ENCODE peak calls at places on chromosomes 6 and 20, in eight cellular contexts. O is fibroblast of lung, G is psoas muscle, H is BE2C, N is BJ, M is AG09309, A is cardiac fibroblast, T is PC-9. C is an unnamed sample.
A peak's percentile ranks its signal among the peaks of the same experiment; 100 is the strongest.

GRCh38 chr6:157759028-157759427 is 64.0 kb upstream of the SNX9 start:
- DNase-seq in T (no peak), A (no peak), N (no peak), H (no peak), G (no peak), O (no peak), M (no peak), C (no peak)

GRCh38 chr6:127120787-127121636 is 2.5 kb downstream of the RSPO3 start:
- DNase-seq in O (peak; percentile 74), T (peak; percentile 73), N (peak; percentile 10), H (peak; percentile 82), G (peak; percentile 88), M (peak; percentile 32), A (peak; percentile 81), C (peak; percentile 9)

GRCh38 chr20:7760261-7761048 is 179.8 kb downstream of the HAO1 start:
- DNase-seq in H (no peak), G (no peak), N (no peak), O (peak; percentile 83), A (no peak), M (no peak), T (no peak), C (peak; percentile 16)

GRCh38 chr6:126664271-126664670 is 324.4 kb downstream of the CENPW start:
- DNase-seq in O (peak; percentile 25), T (no peak), A (peak; percentile 35), N (no peak), H (no peak), M (no peak), G (no peak), C (no peak)

GRCh38 chr6:154138806-154139205 is 99.8 kb downstream of the OPRM1 start:
- DNase-seq in T (no peak), O (no peak), H (no peak), N (no peak), M (no peak), G (no peak), A (no peak), C (no peak)

GRCh38 chr6:110814488-110815259 is 595 bp downstream of the CDK19 start:
- DNase-seq in O (peak; percentile 55), T (peak; percentile 40), N (no peak), A (peak; percentile 53), H (peak; percentile 68), G (peak; percentile 80), M (no peak), C (no peak)

GRCh38 chr20:62245911-62246280 is 7.6 kb downstream of the OSBPL2 start:
- DNase-seq in A (no peak), T (no peak), O (no peak), H (no peak), M (no peak), G (no peak), N (no peak), C (no peak)

GRCh38 chr6:45657243-45657642 is 279.5 kb upstream of the SUPT3H start:
- DNase-seq in H (no peak), G (no peak), A (no peak), O (peak; percentile 82), N (peak; percentile 39), M (no peak), T (no peak), C (no peak)

GRCh38 chr20:24870876-24871275 is 78.2 kb upstream of the CST7 start:
- DNase-seq in N (no peak), A (no peak), O (no peak), G (no peak), T (no peak), H (peak; percentile 37), M (no peak), C (no peak)

GRCh38 chr20:56522311-56522710 is 2.2 kb upstream of the FAM209A start:
- DNase-seq in H (no peak), O (no peak), M (no peak), A (no peak), T (no peak), N (no peak), G (no peak), C (no peak)

GRCh38 chr6:73695619-73696421 is at the start of gene CD109:
- DNase-seq in N (no peak), T (peak; percentile 70), M (peak; percentile 58), O (peak; percentile 88), H (peak; percentile 30), G (peak; percentile 61), A (peak; percentile 83), C (peak; percentile 14)

GRCh38 chr6:141248056-141248799 is 884.5 kb upstream of the GJE1 start:
- DNase-seq in N (no peak), A (no peak), O (no peak), G (no peak), M (no peak), T (no peak), H (no peak), C (no peak)

GRCh38 chr6:144731229-144731628 is 446.1 kb downstream of the UTRN start:
- DNase-seq in G (no peak), O (no peak), N (no peak), M (no peak), H (no peak), A (no peak), T (no peak), C (no peak)

GRCh38 chr20:18224968-18225568 is 63.3 kb upstream of the ZNF133 start:
- DNase-seq in M (peak; percentile 1), N (peak; percentile 2), G (peak; percentile 68), A (peak; percentile 76), T (peak; percentile 77), O (peak; percentile 59), H (peak; percentile 52), C (no peak)

GRCh38 chr6:166330612-166331011 is 11.7 kb downstream of the SFT2D1 start:
- DNase-seq in O (peak; percentile 26), M (no peak), A (peak; percentile 58), H (peak; percentile 89), T (no peak), G (peak; percentile 68), N (no peak), C (no peak)

DNA sequence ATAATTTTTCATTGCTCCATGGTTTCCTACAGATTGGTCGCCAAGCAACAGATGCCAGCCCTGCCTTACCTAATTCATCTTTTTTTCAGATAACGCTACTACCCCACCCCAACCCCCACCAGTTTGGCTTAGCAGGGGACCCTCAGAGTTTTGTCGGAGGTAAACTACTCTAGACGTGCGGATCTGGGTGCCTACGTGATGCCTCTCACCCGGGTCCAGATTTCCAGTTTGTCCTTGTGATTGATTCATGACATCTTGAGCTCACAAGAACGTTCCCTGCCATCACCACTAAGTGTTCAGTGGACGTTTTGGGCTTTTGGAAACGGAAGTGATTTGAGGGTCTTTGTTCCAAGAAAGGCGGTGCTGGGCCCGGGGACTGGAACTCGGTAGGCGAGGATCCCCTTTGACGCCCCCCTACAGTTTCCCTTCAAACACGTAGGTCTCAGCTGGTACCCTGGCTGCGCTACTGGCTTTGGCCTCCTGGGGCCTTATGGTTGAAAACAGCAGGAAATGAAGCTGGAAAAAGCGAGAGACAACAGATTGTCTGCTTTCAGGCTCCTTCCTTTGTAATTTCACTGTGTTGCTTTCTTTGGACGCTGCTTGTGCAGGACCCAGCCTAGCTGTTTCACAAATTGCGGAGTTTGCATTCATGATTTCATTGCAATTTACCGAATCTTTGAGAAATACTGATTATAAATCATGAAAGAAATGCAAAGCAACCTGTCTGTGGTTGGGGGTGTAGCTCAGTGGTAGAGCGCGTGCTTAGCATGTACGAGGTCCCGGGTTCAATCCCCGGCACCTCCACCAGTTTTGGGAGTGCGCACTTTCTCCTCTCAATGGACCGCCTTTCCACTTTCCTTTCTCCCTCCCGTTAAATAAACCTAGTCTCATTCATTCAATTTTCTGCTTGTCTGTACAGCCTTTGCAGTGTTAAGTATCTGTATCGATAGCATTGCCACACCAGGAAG is 81.0 kb downstream of the GPX5 start:
- DNase-seq in H (peak; percentile 90), O (peak; percentile 80), G (no peak), A (peak; percentile 68), M (no peak), N (no peak), T (peak; percentile 62), C (no peak)
- TF ChIP-seq CTCF in H (peak; percentile 57), O (peak; percentile 55), G (no peak), A (peak; percentile 55), M (peak; percentile 46), N (peak; percentile 47), T (peak; percentile 68), C (peak; percentile 40)

GRCh38 chr6:136548582-136549330 is 1.5 kb downstream of the MAP7 start:
- DNase-seq in H (no peak), M (no peak), A (no peak), T (no peak), G (no peak), N (no peak), O (no peak), C (no peak)
- H3K4me3 ChIP-seq in H (peak overlapping the region; percentile 76), M (no peak overlapping the region), A (no peak overlapping the region), T (peak overlapping the region; percentile 85), G (no peak overlapping the region), N (no peak overlapping the region), O (no peak overlapping the region), C (no peak overlapping the region)

GRCh38 chr20:35506872-35507638 is 22.4 kb downstream of the C20orf173 start:
- DNase-seq in O (peak; percentile 44), H (no peak), T (peak; percentile 9), M (no peak), A (no peak), N (peak; percentile 9), G (peak; percentile 22), C (no peak)

GRCh38 chr20:35514371-35514960 is 15.0 kb downstream of the C20orf173 start:
- DNase-seq in A (no peak), T (no peak), H (no peak), G (no peak), O (no peak), M (no peak), N (no peak), C (no peak)

GRCh38 chr20:35508493-35509218 is 20.8 kb downstream of the C20orf173 start:
- DNase-seq in H (no peak), N (no peak), T (no peak), G (peak; percentile 31), M (no peak), O (no peak), A (no peak), C (no peak)

GRCh38 chr20:35511814-35512420 is 17.5 kb downstream of the C20orf173 start:
- DNase-seq in T (peak; percentile 56), O (peak; percentile 45), N (no peak), M (no peak), G (peak; percentile 14), H (peak; percentile 40), A (peak; percentile 69), C (no peak)

DNA sequence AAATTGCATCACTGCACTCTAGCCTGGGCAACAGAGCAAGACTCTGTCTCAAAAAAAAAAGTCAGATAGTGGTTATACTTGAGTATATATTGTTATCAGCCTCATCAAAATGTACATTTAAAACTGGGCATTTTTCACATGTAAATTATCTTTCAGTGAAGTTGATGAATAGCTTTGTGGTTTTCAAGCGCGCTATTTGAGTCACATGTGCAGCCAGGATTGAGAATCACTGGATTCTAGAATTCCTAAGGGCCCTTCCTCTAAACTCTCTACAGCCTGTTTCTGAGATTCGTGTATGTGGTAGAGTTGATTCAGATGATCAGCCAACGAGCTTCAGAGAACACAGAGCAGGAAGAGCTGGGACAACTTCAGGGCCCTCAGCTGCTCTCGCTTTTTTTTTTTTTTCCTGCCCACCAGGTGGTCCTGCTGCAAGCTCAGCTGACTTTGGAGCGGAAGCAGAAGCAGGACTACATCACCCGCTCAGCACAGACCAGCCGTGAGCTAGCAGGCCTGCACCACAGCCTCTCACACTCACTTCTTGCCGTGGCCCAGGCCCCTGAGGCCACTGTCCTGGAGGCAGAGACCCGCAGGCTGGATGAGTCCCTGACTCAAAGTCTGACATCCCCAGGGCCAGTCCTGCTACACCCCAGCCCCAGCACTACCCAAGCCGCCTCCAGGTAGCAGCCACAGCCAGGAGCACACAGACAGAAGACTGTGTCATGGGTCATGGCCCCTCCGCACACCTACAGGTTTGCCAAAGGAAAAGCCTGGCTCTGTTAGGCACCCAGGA is 18.3 kb downstream of the C20orf173 start:
- DNase-seq in M (no peak), T (no peak), A (peak; percentile 29), O (peak; percentile 66), G (peak; percentile 36), H (no peak), N (no peak), C (no peak)
- TF ChIP-seq CTCF in M (no peak), T (no peak), A (no peak), O (no peak), G (no peak), H (no peak), N (no peak), C (no peak)

GRCh38 chr6:36200154-36200891 is 3.8 kb downstream of the BRPF3 start:
- DNase-seq in M (no peak), T (no peak), H (no peak), A (no peak), O (no peak), G (no peak), N (no peak), C (no peak)
- H3K4me3 ChIP-seq in M (no peak overlapping the region), T (no peak overlapping the region), H (no peak overlapping the region), A (no peak overlapping the region), O (no peak overlapping the region), G (no peak overlapping the region), N (no peak overlapping the region), C (no peak overlapping the region)

C was measured in AG04449.